ENCODE peak calls at places on chromosomes 6 and 20, in seven cellular contexts. One of them, this sample, is unnamed.

GRCh38 chr6:126113261-126113660 is 126.9 kb downstream of the TRMT11 start:
- DNase-seq in heart right ventricle: no peak
- DNase-seq in stimulated activated CD8-positive, alpha-beta memory T cell treated with anti-CD3 and anti-CD28 coated beads, Interleukin-15, amount 100 ng/mL, for 48 hours: no peak
- DNase-seq in stimulated activated CD4-positive, alpha-beta T cell treated with anti-CD3 and anti-CD28 coated beads, Interleukin-15, amount 100 ng/mL, for 24 hours: no peak
- DNase-seq in amniotic stem cell: no peak
- DNase-seq in amygdala: no peak
- DNase-seq in fibroblast of gingiva: no peak
- DNase-seq in this sample: no peak

GRCh38 chr6:145112711-145113148 is 622.6 kb downstream of the EPM2A start:
- DNase-seq in heart right ventricle: no peak
- DNase-seq in stimulated activated CD8-positive, alpha-beta memory T cell treated with anti-CD3 and anti-CD28 coated beads, Interleukin-15, amount 100 ng/mL, for 48 hours: no peak
- DNase-seq in stimulated activated CD4-positive, alpha-beta T cell treated with anti-CD3 and anti-CD28 coated beads, Interleukin-15, amount 100 ng/mL, for 24 hours: no peak
- DNase-seq in amniotic stem cell: no peak
- DNase-seq in amygdala: no peak
- DNase-seq in fibroblast of gingiva: peak; percentile 2
- DNase-seq in this sample: no peak

GRCh38 chr20:3111995-3112394 is 27.5 kb upstream of the AVP start:
- DNase-seq in heart right ventricle: no peak
- DNase-seq in stimulated activated CD8-positive, alpha-beta memory T cell treated with anti-CD3 and anti-CD28 coated beads, Interleukin-15, amount 100 ng/mL, for 48 hours: no peak
- DNase-seq in stimulated activated CD4-positive, alpha-beta T cell treated with anti-CD3 and anti-CD28 coated beads, Interleukin-15, amount 100 ng/mL, for 24 hours: no peak
- DNase-seq in amniotic stem cell: no peak
- DNase-seq in amygdala: no peak
- DNase-seq in fibroblast of gingiva: no peak
- DNase-seq in this sample: no peak

GRCh38 chr20:62879275-62880146 is 17.9 kb upstream of the TCFL5 start:
- DNase-seq in heart right ventricle: no peak
- DNase-seq in stimulated activated CD8-positive, alpha-beta memory T cell treated with anti-CD3 and anti-CD28 coated beads, Interleukin-15, amount 100 ng/mL, for 48 hours: no peak
- DNase-seq in stimulated activated CD4-positive, alpha-beta T cell treated with anti-CD3 and anti-CD28 coated beads, Interleukin-15, amount 100 ng/mL, for 24 hours: no peak
- DNase-seq in amniotic stem cell: no peak
- DNase-seq in amygdala: no peak
- DNase-seq in fibroblast of gingiva: no peak
- DNase-seq in this sample: no peak

GRCh38 chr6:117483004-117483644 is 650 bp downstream of the DCBLD1 start:
- DNase-seq in heart right ventricle: peak; percentile 50
- DNase-seq in stimulated activated CD8-positive, alpha-beta memory T cell treated with anti-CD3 and anti-CD28 coated beads, Interleukin-15, amount 100 ng/mL, for 48 hours: no peak
- DNase-seq in stimulated activated CD4-positive, alpha-beta T cell treated with anti-CD3 and anti-CD28 coated beads, Interleukin-15, amount 100 ng/mL, for 24 hours: peak; percentile 44
- DNase-seq in amniotic stem cell: peak; percentile 26
- DNase-seq in amygdala: peak; percentile 29
- DNase-seq in fibroblast of gingiva: peak; percentile 54
- DNase-seq in this sample: peak; percentile 84

GRCh38 chr20:36591854-36592641 is 13.5 kb upstream of the RAB5IF start:
- DNase-seq in heart right ventricle: peak; percentile 32
- DNase-seq in stimulated activated CD8-positive, alpha-beta memory T cell treated with anti-CD3 and anti-CD28 coated beads, Interleukin-15, amount 100 ng/mL, for 48 hours: no peak
- DNase-seq in stimulated activated CD4-positive, alpha-beta T cell treated with anti-CD3 and anti-CD28 coated beads, Interleukin-15, amount 100 ng/mL, for 24 hours: peak; percentile 60
- DNase-seq in amniotic stem cell: no peak
- DNase-seq in amygdala: peak; percentile 18
- DNase-seq in fibroblast of gingiva: no peak
- DNase-seq in this sample: no peak

GRCh38 chr6:143689852-143690251 is 12.1 kb downstream of the PHACTR2 start:
- DNase-seq in heart right ventricle: no peak
- DNase-seq in stimulated activated CD8-positive, alpha-beta memory T cell treated with anti-CD3 and anti-CD28 coated beads, Interleukin-15, amount 100 ng/mL, for 48 hours: no peak
- DNase-seq in stimulated activated CD4-positive, alpha-beta T cell treated with anti-CD3 and anti-CD28 coated beads, Interleukin-15, amount 100 ng/mL, for 24 hours: no peak
- DNase-seq in amniotic stem cell: no peak
- DNase-seq in amygdala: no peak
- DNase-seq in fibroblast of gingiva: no peak
- DNase-seq in this sample: no peak

GRCh38 chr20:23605867-23606651 is at the start of gene CST9:
- DNase-seq in heart right ventricle: no peak
- DNase-seq in stimulated activated CD8-positive, alpha-beta memory T cell treated with anti-CD3 and anti-CD28 coated beads, Interleukin-15, amount 100 ng/mL, for 48 hours: no peak
- DNase-seq in stimulated activated CD4-positive, alpha-beta T cell treated with anti-CD3 and anti-CD28 coated beads, Interleukin-15, amount 100 ng/mL, for 24 hours: no peak
- DNase-seq in amniotic stem cell: no peak
- DNase-seq in amygdala: no peak
- DNase-seq in fibroblast of gingiva: no peak
- DNase-seq in this sample: no peak

GRCh38 chr20:35395728-35396127 is 16.0 kb downstream of the UQCC1 start:
- DNase-seq in heart right ventricle: no peak
- DNase-seq in stimulated activated CD8-positive, alpha-beta memory T cell treated with anti-CD3 and anti-CD28 coated beads, Interleukin-15, amount 100 ng/mL, for 48 hours: no peak
- DNase-seq in stimulated activated CD4-positive, alpha-beta T cell treated with anti-CD3 and anti-CD28 coated beads, Interleukin-15, amount 100 ng/mL, for 24 hours: no peak
- DNase-seq in amniotic stem cell: peak; percentile 62
- DNase-seq in amygdala: no peak
- DNase-seq in fibroblast of gingiva: peak; percentile 84
- DNase-seq in this sample: no peak

GRCh38 chr6:145310116-145310515 is 425.2 kb downstream of the EPM2A start:
- DNase-seq in heart right ventricle: no peak
- DNase-seq in stimulated activated CD8-positive, alpha-beta memory T cell treated with anti-CD3 and anti-CD28 coated beads, Interleukin-15, amount 100 ng/mL, for 48 hours: no peak
- DNase-seq in stimulated activated CD4-positive, alpha-beta T cell treated with anti-CD3 and anti-CD28 coated beads, Interleukin-15, amount 100 ng/mL, for 24 hours: no peak
- DNase-seq in amniotic stem cell: peak; percentile 29
- DNase-seq in amygdala: no peak
- DNase-seq in fibroblast of gingiva: peak; percentile 91
- DNase-seq in this sample: no peak

GRCh38 chr20:7497985-7498384 is 442.3 kb downstream of the HAO1 start:
- DNase-seq in heart right ventricle: no peak
- DNase-seq in stimulated activated CD8-positive, alpha-beta memory T cell treated with anti-CD3 and anti-CD28 coated beads, Interleukin-15, amount 100 ng/mL, for 48 hours: no peak
- DNase-seq in stimulated activated CD4-positive, alpha-beta T cell treated with anti-CD3 and anti-CD28 coated beads, Interleukin-15, amount 100 ng/mL, for 24 hours: no peak
- DNase-seq in amniotic stem cell: no peak
- DNase-seq in amygdala: no peak
- DNase-seq in fibroblast of gingiva: no peak
- DNase-seq in this sample: no peak

GRCh38 chr6:18099501-18099900 is 23.0 kb downstream of the NHLRC1 start:
- DNase-seq in heart right ventricle: no peak
- DNase-seq in stimulated activated CD8-positive, alpha-beta memory T cell treated with anti-CD3 and anti-CD28 coated beads, Interleukin-15, amount 100 ng/mL, for 48 hours: no peak
- DNase-seq in stimulated activated CD4-positive, alpha-beta T cell treated with anti-CD3 and anti-CD28 coated beads, Interleukin-15, amount 100 ng/mL, for 24 hours: no peak
- DNase-seq in amniotic stem cell: no peak
- DNase-seq in amygdala: no peak
- DNase-seq in fibroblast of gingiva: no peak
- DNase-seq in this sample: no peak